ENCODE peak calls at places on chromosomes 7 and 10, in nine cellular contexts. I, G, H, L, O, B, S, V and Z are unnamed samples.

GRCh38 chr10:89887830-89888229 is 186.4 kb downstream of the KIF20B start:
- DNase-seq in S (no peak), L (no peak), G (peak), I (no peak), O (no peak), V (no peak), H (no peak), B (no peak), Z (no peak)

GRCh38 chr7:99312316-99313203 is 13.1 kb upstream of the ARPC1A start:
- DNase-seq in L (peak), G (peak), O (peak), I (peak), S (peak), B (peak), V (peak), H (peak), Z (no peak)

GRCh38 chr7:75033064-75033463 is 40.5 kb downstream of the RCC1L start:
- DNase-seq in V (peak), H (no peak), I (no peak), L (no peak), B (no peak), S (no peak), O (peak), G (no peak), Z (no peak)

GRCh38 chr7:116731019-116731388 is 59.0 kb downstream of the MET start:
- DNase-seq in O (no peak), V (no peak), S (no peak), I (no peak), L (no peak), B (no peak), G (no peak), H (no peak), Z (no peak)

GRCh38 chr7:11492307-11492706 is 339.7 kb downstream of the THSD7A start:
- DNase-seq in H (no peak), L (no peak), S (no peak), O (no peak), B (no peak), I (no peak), G (no peak), V (no peak), Z (no peak)

GRCh38 chr10:63825111-63825510 is 303.9 kb downstream of the REEP3 start:
- DNase-seq in I (no peak), O (no peak), S (no peak), G (no peak), L (no peak), B (no peak), V (no peak), H (no peak), Z (no peak)

GRCh38 chr10:128431083-128431482 is 304.9 kb upstream of the MKI67 start:
- DNase-seq in I (no peak), B (no peak), L (no peak), O (no peak), G (no peak), S (no peak), V (no peak), H (no peak), Z (no peak)

GRCh38 chr10:90742189-90742588 is 115.7 kb downstream of the HTR7 start:
- DNase-seq in O (no peak), V (no peak), H (no peak), S (no peak), I (peak), B (no peak), L (no peak), G (no peak), Z (no peak)

GRCh38 chr7:98921608-98922372 is 43.5 kb downstream of the TRRAP start:
- DNase-seq in H (no peak), O (no peak), S (no peak), B (no peak), V (peak), I (no peak), L (no peak), G (no peak), Z (no peak)

GRCh38 chr10:35635576-35635975 is 6.5 kb downstream of the FZD8 start:
- DNase-seq in G (no peak), V (peak), L (peak), I (peak), S (peak), H (no peak), B (no peak), O (peak), Z (no peak)

GRCh38 chr10:77392236-77392721 is 245.3 kb downstream of the KCNMA1 start:
- DNase-seq in S (no peak), G (no peak), L (no peak), B (no peak), H (no peak), O (no peak), I (no peak), V (no peak), Z (no peak)

GRCh38 chr10:12252882-12253546 is 57.0 kb downstream of the CDC123 start:
- DNase-seq in V (no peak), H (no peak), G (no peak), I (no peak), L (no peak), B (no peak), O (no peak), S (peak), Z (no peak)

GRCh38 chr7:127150543-127150942 is 102.2 kb downstream of the GRM8 start:
- DNase-seq in V (no peak), L (no peak), S (no peak), G (no peak), O (no peak), I (no peak), B (no peak), H (no peak), Z (no peak)

GRCh38 chr10:132144086-132144485 is 42.7 kb upstream of the DPYSL4 start:
- DNase-seq in I (no peak), G (no peak), L (no peak), V (no peak), S (no peak), O (no peak), B (no peak), H (no peak), Z (no peak)

GRCh38 chr10:8830064-8830463 is 775.6 kb downstream of the GATA3 start:
- DNase-seq in I (no peak), V (no peak), G (no peak), S (no peak), O (peak), H (no peak), L (no peak), B (no peak), Z (no peak)

GRCh38 chr10:118590334-118590733 is 5.1 kb downstream of the PRLHR start:
- DNase-seq in B (peak), V (no peak), G (peak), L (no peak), I (no peak), O (peak), S (no peak), H (peak), Z (no peak)

GRCh38 chr7:4702961-4703512 is 20.9 kb downstream of the FOXK1 start:
- DNase-seq in O (no peak), I (no peak), L (no peak), G (no peak), B (no peak), V (no peak), H (no peak), S (no peak), Z (no peak)

GRCh38 chr7:12102527-12102926 is 108.6 kb upstream of the TMEM106B start:
- DNase-seq in I (no peak), L (no peak), B (no peak), O (no peak), H (no peak), S (no peak), G (no peak), V (no peak), Z (no peak)

GRCh38 chr7:42237162-42237821 is at the start of gene GLI3:
- DNase-seq in L (no peak), O (peak), G (peak), B (peak), S (peak), V (no peak), H (peak), I (no peak), Z (peak)

GRCh38 chr7:149296368-149296767 is 34.4 kb downstream of the ZNF783 start:
- DNase-seq in H (no peak), B (no peak), G (no peak), L (no peak), V (no peak), O (peak), I (no peak), S (no peak), Z (peak)

DNA sequence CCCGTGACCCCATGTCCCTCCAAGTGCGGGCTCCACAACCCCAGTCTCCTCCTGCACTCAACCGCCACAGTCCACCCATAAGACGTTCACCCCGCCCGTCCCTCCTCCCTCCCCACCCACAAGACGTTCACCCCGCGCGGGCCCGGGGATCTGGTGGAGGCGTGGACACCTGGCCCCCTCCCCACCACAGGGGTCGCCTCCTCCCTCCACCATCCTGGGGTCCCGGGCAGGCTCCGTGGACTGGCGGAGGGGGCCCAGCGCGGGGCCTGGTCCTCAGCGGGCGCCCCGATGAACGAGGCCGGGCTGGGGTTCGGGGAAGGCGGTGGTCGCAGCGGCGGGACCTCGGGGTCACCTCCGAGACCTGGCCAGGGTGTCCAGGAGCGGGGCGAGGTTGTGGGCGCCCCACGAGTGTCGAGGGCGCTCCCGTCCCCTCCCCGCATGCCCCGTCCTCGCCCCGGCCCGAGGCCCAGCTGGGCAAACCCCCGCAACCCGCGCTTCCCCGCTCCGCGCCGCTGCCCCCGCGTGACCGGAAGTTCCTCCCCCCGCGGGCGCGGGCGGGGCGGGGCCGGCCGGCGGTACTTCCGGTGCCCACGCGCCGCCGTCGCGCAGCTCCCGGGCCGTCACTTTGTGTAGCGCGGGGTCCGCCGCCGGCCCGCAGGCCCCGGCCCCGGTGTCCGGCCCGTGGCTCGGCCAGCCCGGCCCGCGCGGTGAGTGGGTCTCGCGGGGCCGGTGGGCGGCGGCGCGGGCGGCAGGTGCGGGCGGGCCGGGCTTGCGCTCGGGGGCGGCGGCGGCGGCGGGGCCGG is at the start of gene ZNF316:
- DNase-seq in H (peak), V (no peak), I (no peak), B (peak), S (peak), G (no peak), O (peak), L (no peak), Z (no peak)
- TF ChIP-seq POLR2AphosphoS5 in H (peak), V (no peak), I (peak), B (peak), S (peak), G (peak), O (peak), L (peak), Z (peak)

GRCh38 chr7:158910254-158911053 is 54.1 kb downstream of the DYNC2I1 start:
- DNase-seq in I (no peak), G (no peak), H (no peak), O (no peak), B (no peak), S (no peak), V (no peak), L (no peak), Z (no peak)
- TF ChIP-seq CTCF in I (no peak), G (no peak), H (no peak), O (no peak), B (no peak), S (no peak), V (no peak), L (no peak), Z (no peak)

GRCh38 chr10:52258791-52259427 is 55.2 kb upstream of the DKK1 start:
- DNase-seq in H (no peak), B (no peak), I (no peak), O (no peak), S (no peak), V (no peak), L (no peak), G (no peak), Z (no peak)
- H3K27ac ChIP-seq in H (no peak), B (no peak), I (no peak), O (no peak), S (no peak), V (no peak), L (no peak), G (no peak), Z (no peak)

GRCh38 chr7:105387621-105388372 is 924 bp downstream of the SRPK2 start:
- DNase-seq in B (peak), G (peak), L (no peak), S (peak), H (peak), V (peak), O (peak), I (no peak), Z (no peak)

GRCh38 chr7:105391429-105391828 is 2.7 kb upstream of the SRPK2 start:
- DNase-seq in G (no peak), H (no peak), V (no peak), O (no peak), S (no peak), B (no peak), L (no peak), I (no peak), Z (no peak)

GRCh38 chr7:105389889-105390288 is 1.2 kb upstream of the SRPK2 start:
- DNase-seq in H (no peak), B (no peak), S (no peak), L (no peak), V (no peak), G (no peak), O (no peak), I (no peak), Z (no peak)

GRCh38 chr7:105388373-105389089 is at the start of gene SRPK2:
- DNase-seq in O (peak), I (no peak), S (peak), B (peak), G (peak), V (peak), L (no peak), H (peak), Z (no peak)

GRCh38 chr7:105389090-105389650 is 449 bp upstream of the SRPK2 start:
- DNase-seq in G (no peak), L (no peak), S (peak), B (peak), O (no peak), V (peak), H (peak), I (peak), Z (no peak)
- TF ChIP-seq POLR2AphosphoS5 in G (no peak), L (no peak), S (no peak), B (no peak), O (peak), V (no peak), H (no peak), I (no peak), Z (no peak)

DNA sequence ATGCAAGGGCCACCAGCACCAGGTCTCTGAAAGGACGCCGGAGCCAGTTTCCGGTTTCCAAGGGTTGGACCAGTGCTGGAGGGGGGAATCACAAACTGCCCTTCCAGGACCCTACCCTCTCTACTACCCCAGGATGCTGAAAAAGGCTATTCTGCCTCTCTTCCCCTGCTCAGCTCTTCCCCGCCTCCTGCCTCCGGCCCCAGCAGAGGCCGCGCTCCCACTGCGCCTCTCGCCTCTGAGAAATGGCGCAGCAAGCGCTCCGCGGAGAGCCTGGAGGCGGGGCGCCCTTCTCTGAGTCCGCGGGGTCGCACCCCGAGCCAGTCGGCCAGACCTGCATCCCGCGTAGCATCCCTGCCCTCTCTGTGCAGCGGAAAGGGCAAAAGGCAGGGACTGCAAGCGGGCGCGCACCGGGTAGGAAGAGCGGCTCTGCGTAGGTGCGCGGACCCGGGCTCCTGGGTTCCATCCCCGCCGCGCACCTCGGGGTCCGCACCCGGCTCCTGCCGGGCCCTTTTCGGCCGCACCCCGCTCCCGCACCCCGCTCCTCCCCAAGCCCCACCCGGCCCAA is 476 bp upstream of the RET start:
- DNase-seq in B (no peak), O (peak), V (no peak), L (no peak), H (no peak), G (no peak), I (no peak), S (no peak), Z (no peak)
- TF ChIP-seq CTCF in B (no peak), O (no peak), V (no peak), L (no peak), H (no peak), G (no peak), I (no peak), S (no peak), Z (no peak)